ENCODE peak calls at places on chromosomes 12 and 14, in six cellular contexts. K is hepatocyte, L is fibroblast of lung, D is adrenal gland, Q is BE2C, A is neural progenitor cell. H is an unnamed sample.
A peak's percentile ranks its signal among the peaks of the same experiment; 100 is the strongest.

GRCh38 chr12:39393890-39394289 is 49.0 kb downstream of the KIF21A start:
- DNase-seq in K (no peak), L (no peak), D (no peak), Q (peak; percentile 45), A (peak; percentile 63), H (peak; percentile 52)

GRCh38 chr12:30691122-30691879 is 4.4 kb downstream of the IPO8 start:
- DNase-seq in K (peak; percentile 38), L (peak; percentile 73), D (peak; percentile 61), Q (peak; percentile 39), A (no peak), H (no peak)

GRCh38 chr12:47028981-47029708 is 50.3 kb upstream of the PCED1B start:
- DNase-seq in K (no peak), L (no peak), D (no peak), Q (no peak), A (no peak), H (no peak)

GRCh38 chr14:93249128-93249831 is 42.2 kb downstream of the UBR7 start:
- DNase-seq in K (no peak), L (no peak), D (no peak), Q (no peak), A (no peak), H (no peak)

GRCh38 chr12:52086944-52087835 is 7.7 kb downstream of the SMIM41 start:
- DNase-seq in K (no peak), L (no peak), D (no peak), Q (no peak), A (no peak), H (no peak)

GRCh38 chr12:57844725-57845477 is 1.6 kb downstream of the CTDSP2 start:
- DNase-seq in K (peak; percentile 71), L (peak; percentile 73), D (peak; percentile 96), Q (peak; percentile 64), A (peak; percentile 73), H (peak; percentile 91)

GRCh38 chr12:19988457-19988856 is 379.9 kb upstream of the PDE3A start:
- DNase-seq in K (no peak), L (peak; percentile 42), D (no peak), Q (no peak), A (peak; percentile 46), H (no peak)

GRCh38 chr14:99156026-99156425 is 116.0 kb downstream of the BCL11B start:
- DNase-seq in K (no peak), L (no peak), D (no peak), Q (no peak), A (no peak), H (peak; percentile 22)

GRCh38 chr14:77582511-77582910 is 33.9 kb downstream of the SPTLC2 start:
- DNase-seq in K (no peak), L (no peak), D (no peak), Q (no peak), A (peak; percentile 89), H (no peak)

GRCh38 chr12:50659690-50660424 is 104.0 kb upstream of the ATF1 start:
- DNase-seq in K (no peak), L (no peak), D (no peak), Q (no peak), A (no peak), H (no peak)

GRCh38 chr12:9940370-9940769 is 8.2 kb upstream of the CLEC2A start:
- DNase-seq in K (peak; percentile 15), L (no peak), D (no peak), Q (no peak), A (peak; percentile 14), H (no peak)

GRCh38 chr14:73576391-73576790 is 7.4 kb downstream of the ACOT2 start:
- DNase-seq in K (no peak), L (no peak), D (peak; percentile 62), Q (no peak), A (no peak), H (no peak)

GRCh38 chr12:41576925-41577324 is 388.8 kb downstream of the PDZRN4 start:
- DNase-seq in K (no peak), L (no peak), D (no peak), Q (no peak), A (peak; percentile 9), H (peak; percentile 84)

GRCh38 chr12:2804390-2805145 is 7.9 kb upstream of the ITFG2 start:
- DNase-seq in K (peak; percentile 77), L (peak; percentile 69), D (peak; percentile 78), Q (peak; percentile 78), A (no peak), H (no peak)

GRCh38 chr14:34120185-34120977 is 169.5 kb upstream of the EGLN3 start:
- DNase-seq in K (no peak), L (no peak), D (no peak), Q (no peak), A (peak; percentile 25), H (peak; percentile 61)

GRCh38 chr14:81517798-81518398 is 15.8 kb downstream of the SEL1L start:
- DNase-seq in K (no peak), L (peak; percentile 13), D (peak; percentile 80), Q (no peak), A (no peak), H (no peak)

GRCh38 chr14:74964787-74965769 is 9.7 kb upstream of the PGF start:
- DNase-seq in K (no peak), L (peak; percentile 42), D (no peak), Q (no peak), A (no peak), H (no peak)

GRCh38 chr14:73613419-73613963 is 1.2 kb downstream of the ACOT6 start:
- DNase-seq in K (no peak), L (no peak), D (no peak), Q (no peak), A (no peak), H (no peak)

GRCh38 chr14:92785601-92786426 is 8.3 kb upstream of the GOLGA5 start:
- DNase-seq in K (peak; percentile 66), L (peak; percentile 92), D (peak; percentile 83), Q (no peak), A (no peak), H (no peak)

GRCh38 chr12:31728289-31728916 is 418 bp downstream of the AMN1 start:
- DNase-seq in K (peak; percentile 51), L (no peak), D (peak; percentile 66), Q (no peak), A (no peak), H (no peak)

GRCh38 chr14:67636361-67636919 is 16.7 kb downstream of the ARG2 start:
- DNase-seq in K (peak; percentile 23), L (no peak), D (no peak), Q (no peak), A (no peak), H (no peak)

GRCh38 chr12:3320881-3321509 is 170.0 kb upstream of the PRMT8 start:
- DNase-seq in K (no peak), L (no peak), D (no peak), Q (no peak), A (no peak), H (no peak)

GRCh38 chr12:67940780-67941243 is 48.4 kb upstream of the IFNG-AS1 start:
- DNase-seq in K (peak; percentile 36), L (peak; percentile 68), D (no peak), Q (no peak), A (no peak), H (peak; percentile 75)

GRCh38 chr14:34368115-34368970 is 93.7 kb downstream of the SPTSSA start:
- DNase-seq in K (peak; percentile 52), L (peak; percentile 37), D (peak; percentile 40), Q (no peak), A (no peak), H (no peak)

GRCh38 chr12:87163122-87163521 is 866.1 kb downstream of the C12orf50 start:
- DNase-seq in K (no peak), L (no peak), D (no peak), Q (no peak), A (peak; percentile 3), H (no peak)

GRCh38 chr12:3897400-3897910 is 24.3 kb upstream of the PARP11 start:
- DNase-seq in K (no peak), L (no peak), D (no peak), Q (no peak), A (no peak), H (no peak)

GRCh38 chr12:71626768-71627167 is 36.9 kb downstream of the ZFC3H1 start:
- DNase-seq in K (no peak), L (peak; percentile 48), D (no peak), Q (no peak), A (no peak), H (no peak)
- H3K36me3 ChIP-seq in K (no peaks in the 10 kb centered on the region), L (peaks cover 14% of the 10 kb centered on the region), D (no peaks in the 10 kb centered on the region), Q (peaks cover 95% of the 10 kb centered on the region), A (peaks cover 46% of the 10 kb centered on the region), H (peaks cover 99% of the 10 kb centered on the region)

GRCh38 chr14:22870811-22871199 is 735 bp upstream of the LRP10 start:
- DNase-seq in K (no peak), L (no peak), D (no peak), Q (no peak), A (no peak), H (no peak)

GRCh38 chr14:22871200-22871961 is at the start of gene LRP10:
- DNase-seq in K (peak; percentile 95), L (peak; percentile 84), D (peak; percentile 96), Q (peak; percentile 87), A (peak; percentile 97), H (peak; percentile 98)

GRCh38 chr14:22875003-22875747 is 3.6 kb downstream of the LRP10 start:
- DNase-seq in K (no peak), L (no peak), D (no peak), Q (no peak), A (no peak), H (no peak)

GRCh38 chr14:22871962-22872832 is 657 bp downstream of the LRP10 start:
- DNase-seq in K (peak; percentile 92), L (peak; percentile 86), D (peak; percentile 86), Q (peak; percentile 74), A (peak; percentile 92), H (peak; percentile 97)

GRCh38 chr14:22872833-22873520 is 1.4 kb downstream of the LRP10 start:
- DNase-seq in K (no peak), L (no peak), D (no peak), Q (no peak), A (no peak), H (no peak)
- TF ChIP-seq CTCF in K (no peak), L (no peak), D (no peak), Q (no peak), A (no peak), H (no peak)

DNA sequence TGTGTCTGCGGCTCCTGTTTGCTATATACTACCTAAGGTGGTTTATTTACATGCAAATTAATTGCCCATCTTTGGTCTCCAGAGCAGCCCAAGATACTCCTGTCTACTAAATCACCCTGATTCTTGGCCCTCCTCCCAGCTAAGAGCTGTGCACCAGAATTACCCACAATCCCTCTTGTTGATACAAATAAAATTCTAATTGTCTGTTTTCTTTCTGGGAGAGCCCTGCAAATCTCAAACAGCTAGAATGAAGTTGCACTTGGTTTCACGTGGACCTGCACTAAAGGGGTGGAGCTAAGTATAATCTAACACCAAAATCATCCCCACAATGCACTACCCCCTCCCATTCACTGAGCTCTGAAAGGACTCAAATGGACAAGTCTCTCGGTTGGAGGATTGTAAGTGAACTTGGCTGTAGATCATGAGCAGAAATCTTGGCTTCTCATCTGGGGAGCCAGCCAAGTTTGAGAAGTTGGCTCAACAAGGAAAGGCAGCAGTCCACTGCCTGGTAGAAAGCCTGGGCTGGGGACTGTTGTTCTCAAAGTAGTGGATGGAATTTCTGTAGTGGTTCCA is 6.6 kb downstream of the MAX start:
- DNase-seq in K (peak; percentile 53), L (peak; percentile 89), D (peak; percentile 75), Q (peak; percentile 20), A (no peak), H (no peak)
- H3K36me3 ChIP-seq in K (no peaks in the 10 kb centered on the region), L (peaks cover 6% of the 10 kb centered on the region), D (no peaks in the 10 kb centered on the region), Q (peaks cover 38% of the 10 kb centered on the region), A (no peaks in the 10 kb centered on the region), H (peaks cover 77% of the 10 kb centered on the region)

DNA sequence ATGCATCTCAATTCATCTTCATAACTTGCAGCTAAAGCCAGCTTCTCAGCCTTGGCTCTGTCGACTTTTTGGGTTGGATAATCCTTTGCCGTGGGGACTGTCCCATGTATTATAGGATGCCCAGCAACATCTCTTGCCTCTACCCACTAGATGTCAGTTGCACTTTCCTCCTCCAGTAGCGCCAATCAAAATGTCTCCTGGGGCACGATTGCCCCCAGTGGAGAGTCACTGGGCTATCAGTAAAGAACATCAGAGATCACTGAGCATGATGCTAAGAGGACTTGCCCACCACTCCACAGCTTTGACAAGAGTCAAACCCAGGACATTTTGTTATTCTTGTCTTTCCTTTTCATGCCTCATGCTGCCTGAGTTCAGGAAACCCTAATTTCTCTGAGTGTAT is 980.4 kb downstream of the VRK1 start:
- DNase-seq in K (no peak), L (no peak), D (no peak), Q (no peak), A (no peak), H (no peak)
- TF ChIP-seq CTCF in K (no peak), L (no peak), D (no peak), Q (no peak), A (no peak), H (no peak)